ENCODE peak calls at places on chromosomes 3 and 15, in nine cellular contexts. W, O, V, K, T, X, S, L and N are unnamed samples.

GRCh38 chr3:143172313-143173054 is 52.9 kb downstream of the CHST2 start:
- DNase-seq in X (no peak), T (no peak), O (no peak), S (no peak), W (no peak), L (no peak), V (no peak), K (no peak), N (no peak)

GRCh38 chr3:153221748-153222162 is 59.7 kb downstream of the RAP2B start:
- DNase-seq in V (no peak), W (peak), K (peak), O (no peak), T (peak), L (peak), S (peak), X (peak), N (peak)

GRCh38 chr3:150254199-150254786 is 153.8 kb upstream of the TSC22D2 start:
- DNase-seq in X (no peak), O (no peak), S (no peak), K (no peak), V (no peak), T (no peak), W (no peak), L (no peak), N (no peak)

GRCh38 chr3:82496890-82497560 is 735.6 kb upstream of the GBE1 start:
- DNase-seq in S (no peak), K (no peak), W (no peak), T (peak), X (no peak), O (peak), L (no peak), V (peak), N (no peak)

GRCh38 chr3:24986635-24987034 is 441.4 kb upstream of the RARB start:
- DNase-seq in L (no peak), V (no peak), K (no peak), T (no peak), S (no peak), X (no peak), W (no peak), O (peak), N (no peak)

GRCh38 chr15:46786886-46787285 is 930.4 kb upstream of the SEMA6D start:
- DNase-seq in X (no peak), S (no peak), T (no peak), W (no peak), O (peak), K (no peak), L (no peak), V (no peak), N (no peak)

GRCh38 chr3:81666502-81667121 is 94.8 kb downstream of the GBE1 start:
- DNase-seq in X (no peak), O (peak), V (peak), K (no peak), T (peak), W (no peak), L (no peak), S (no peak), N (no peak)

GRCh38 chr15:55343168-55343567 is 24.1 kb downstream of the PIGB start:
- DNase-seq in W (no peak), X (no peak), K (no peak), T (no peak), L (no peak), S (no peak), O (no peak), V (no peak), N (no peak)

GRCh38 chr3:16687206-16687605 is 82.0 kb upstream of the DAZL start:
- DNase-seq in L (no peak), W (no peak), K (no peak), O (peak), T (no peak), X (no peak), S (no peak), V (no peak), N (no peak)

GRCh38 chr3:56188201-56188600 is 280.1 kb downstream of the ERC2 start:
- DNase-seq in K (no peak), L (no peak), W (no peak), T (no peak), V (no peak), S (no peak), X (no peak), O (no peak), N (no peak)

GRCh38 chr3:101813817-101814440 is 34.9 kb downstream of the NXPE3 start:
- DNase-seq in L (no peak), S (no peak), T (peak), W (no peak), X (no peak), K (no peak), O (peak), V (peak), N (no peak)

GRCh38 chr3:14222900-14223594 is 44.4 kb downstream of the LSM3 start:
- DNase-seq in O (no peak), W (no peak), S (no peak), X (no peak), V (no peak), T (no peak), K (no peak), L (no peak), N (no peak)

GRCh38 chr3:102182162-102182561 is 252.7 kb upstream of the ZPLD1 start:
- DNase-seq in O (no peak), V (no peak), L (no peak), X (no peak), T (no peak), K (no peak), W (no peak), S (peak), N (no peak)

GRCh38 chr15:63605036-63605435 is 7.8 kb downstream of the FBXL22 start:
- DNase-seq in W (no peak), K (no peak), S (no peak), V (no peak), O (no peak), L (no peak), T (no peak), X (no peak), N (no peak)

GRCh38 chr15:90419738-90420487 is 31.9 kb downstream of the IQGAP1 start:
- DNase-seq in T (peak), X (no peak), L (peak), W (no peak), S (peak), K (no peak), V (peak), O (no peak), N (no peak)

GRCh38 chr3:141076821-141077571 is 25.8 kb downstream of the SPSB4 start:
- DNase-seq in O (peak), L (no peak), W (peak), V (peak), T (no peak), K (peak), X (peak), S (no peak), N (peak)

GRCh38 chr15:79380755-79381499 is 51.2 kb upstream of the MINAR1 start:
- DNase-seq in L (peak), V (peak), T (peak), O (peak), K (peak), S (peak), X (peak), W (peak), N (peak)

GRCh38 chr3:16452265-16452664 is 61.2 kb downstream of the RFTN1 start:
- DNase-seq in L (no peak), K (no peak), W (no peak), S (peak), V (no peak), T (no peak), O (no peak), X (no peak), N (no peak)

GRCh38 chr3:186110975-186111974 is 2.4 kb upstream of the ETV5 start:
- DNase-seq in W (peak), O (no peak), K (no peak), V (no peak), L (no peak), S (no peak), T (no peak), X (no peak), N (no peak)

GRCh38 chr15:101008158-101009139 is 89.3 kb downstream of the LRRK1 start:
- DNase-seq in V (peak), S (peak), L (peak), X (peak), O (peak), W (peak), T (peak), K (peak), N (peak)

GRCh38 chr3:51686512-51687215 is 15.6 kb downstream of the TEX264 start:
- DNase-seq in S (peak), L (peak), O (no peak), T (no peak), X (peak), V (peak), K (no peak), W (peak), N (peak)

GRCh38 chr3:115790759-115791158 is 167.4 kb downstream of the GAP43 start:
- DNase-seq in S (peak), X (no peak), T (peak), K (no peak), L (peak), V (peak), O (no peak), W (no peak), N (no peak)

GRCh38 chr3:189999718-190000117 is 121.0 kb downstream of the P3H2 start:
- DNase-seq in X (no peak), K (no peak), L (no peak), W (no peak), S (no peak), O (no peak), V (no peak), T (no peak), N (no peak)

GRCh38 chr3:8741581-8742355 is 8.2 kb downstream of the CAV3 start:
- DNase-seq in V (peak), O (peak), K (peak), L (no peak), W (no peak), S (peak), T (peak), X (no peak), N (no peak)

GRCh38 chr3:179421500-179421899 is 29.8 kb downstream of the GNB4 start:
- DNase-seq in X (no peak), K (no peak), W (no peak), T (no peak), S (no peak), O (peak), L (no peak), V (peak), N (no peak)

GRCh38 chr15:62818691-62819090 is 223.9 kb upstream of the TPM1 start:
- DNase-seq in V (no peak), K (no peak), L (no peak), S (no peak), T (no peak), O (no peak), X (no peak), W (no peak), N (no peak)

GRCh38 chr3:188510366-188510765 is 356.4 kb downstream of the LPP start:
- DNase-seq in T (no peak), X (no peak), L (no peak), O (no peak), K (no peak), W (no peak), V (no peak), S (no peak), N (no peak)